ENCODE peak calls at places on chromosome X, in four cellular contexts. B is esophagus muscularis mucosa, J is lower lobe of right lung, N is mucosa of descending colon. A is an unnamed sample.

GRCh38 chrX:107205770-107206696 is at the start of the genes DNAAF6 and NUP62CL:
- DNase-seq in J (peak), B (no peak), N (peak), A (peak)

GRCh38 chrX:72624194-72624593 is 51.6 kb upstream of the HDAC8 start:
- DNase-seq in N (no peak), B (no peak), J (no peak), A (no peak)

GRCh38 chrX:41779058-41779564 is 55.1 kb downstream of the GPR82 start:
- DNase-seq in J (no peak), N (no peak), B (no peak), A (no peak)

GRCh38 chrX:101028562-101028961 is 23.3 kb downstream of the TRMT2B start:
- DNase-seq in J (no peak), B (no peak), N (no peak), A (no peak)

GRCh38 chrX:94288325-94288724 is 614.3 kb downstream of the FAM133A start:
- DNase-seq in J (no peak), B (no peak), N (no peak), A (no peak)

GRCh38 chrX:48971325-48972213 is at the start of gene KCND1:
- DNase-seq in N (peak), B (no peak), J (no peak), A (no peak)

GRCh38 chrX:135086197-135086854 is 34.0 kb downstream of the ETDB start:
- DNase-seq in B (no peak), J (no peak), N (no peak), A (peak)

GRCh38 chrX:47384502-47384901 is 14.1 kb downstream of the ZNF157 start:
- DNase-seq in N (no peak), B (no peak), J (peak), A (peak)

GRCh38 chrX:47623540-47624027 is 3.9 kb upstream of the SYN1 start:
- DNase-seq in J (peak), B (no peak), N (peak), A (peak)

GRCh38 chrX:110665636-110666035 is 130.0 kb downstream of the CHRDL1 start:
- DNase-seq in J (peak), B (no peak), N (no peak), A (peak)

GRCh38 chrX:34382416-34382815 is 250.3 kb upstream of the FAM47A start:
- DNase-seq in N (no peak), B (no peak), J (no peak), A (no peak)

GRCh38 chrX:73068467-73069364 is 10.6 kb downstream of the PABPC1L2A start:
- DNase-seq in B (no peak), N (no peak), J (no peak), A (no peak)

GRCh38 chrX:114582264-114582632 is 1.6 kb upstream of the HTR2C start:
- DNase-seq in N (no peak), B (no peak), J (no peak), A (no peak)

GRCh38 chrX:103687696-103688191 is 1.2 kb upstream of the MORF4L2 start:
- DNase-seq in J (peak), N (no peak), B (no peak), A (peak)

GRCh38 chrX:68428431-68428830 is 4.9 kb downstream of the OPHN1 start:
- DNase-seq in N (no peak), B (no peak), J (no peak), A (no peak)

GRCh38 chrX:153592966-153593688 is 5.8 kb downstream of the CCNQ start:
- DNase-seq in N (no peak), J (peak), B (no peak), A (no peak)

GRCh38 chrX:68851082-68851481 is 22.3 kb downstream of the EFNB1 start:
- DNase-seq in J (no peak), B (no peak), N (no peak), A (no peak)

GRCh38 chrX:129980540-129981206 is 1.8 kb upstream of the BCORL1 start:
- DNase-seq in J (peak), N (peak), B (no peak), A (no peak)

GRCh38 chrX:129981752-129982299 is 609 bp upstream of the BCORL1 start:
- DNase-seq in J (no peak), B (no peak), N (no peak), A (no peak)

GRCh38 chrX:129981207-129981553 is 1.3 kb upstream of the BCORL1 start:
- DNase-seq in N (no peak), J (no peak), B (no peak), A (no peak)

GRCh38 chrX:129979207-129979920 is 3.1 kb upstream of the BCORL1 start:
- DNase-seq in N (peak), J (no peak), B (no peak), A (no peak)

DNA sequence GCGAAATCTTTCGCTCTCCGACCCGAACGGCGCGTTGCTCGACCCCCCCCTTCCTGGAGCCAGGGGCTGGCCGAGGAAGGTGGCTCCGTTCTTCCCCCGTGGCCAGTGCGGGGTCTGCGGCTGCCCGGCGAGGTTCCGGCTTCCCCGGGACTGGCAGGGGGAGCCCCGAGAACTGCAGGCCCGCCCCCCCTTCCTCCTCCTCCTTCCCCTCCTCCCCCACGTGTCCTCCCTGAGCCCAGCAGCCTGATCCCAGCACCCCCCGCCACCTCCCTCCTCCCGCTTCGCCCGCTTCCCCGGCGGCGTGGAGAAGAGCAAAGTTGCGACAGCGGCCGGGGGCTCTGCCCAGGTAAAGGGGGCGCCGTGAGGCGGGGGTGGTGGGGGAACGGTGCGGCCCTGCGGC is 2.4 kb upstream of the BCORL1 start:
- DNase-seq in J (peak), B (no peak), N (peak), A (no peak)
- H3K4me3 ChIP-seq in J (no peak), B (no peak), N (no peak), A (no peak)

GRCh38 chrX:40152173-40152705 is 54.5 kb upstream of the BCOR start:
- DNase-seq in N (peak), J (peak), B (no peak), A (peak)
- H3K4me3 ChIP-seq in N (no peak), J (peak), B (peak), A (peak)

GRCh38 chrX:12970691-12971202 is 4.2 kb upstream of the TMSB4X start:
- DNase-seq in J (no peak), B (no peak), N (no peak), A (no peak)

GRCh38 chrX:12973561-12974216 is 1.2 kb upstream of the TMSB4X start:
- DNase-seq in J (peak), B (no peak), N (peak), A (no peak)

GRCh38 chrX:12971282-12972003 is 3.5 kb upstream of the TMSB4X start:
- DNase-seq in B (no peak), J (peak), N (peak), A (no peak)

GRCh38 chrX:12972867-12973560 is 1.9 kb upstream of the TMSB4X start:
- DNase-seq in B (no peak), J (no peak), N (no peak), A (no peak)

GRCh38 chrX:12972239-12972638 is 2.7 kb upstream of the TMSB4X start:
- DNase-seq in N (no peak), J (no peak), B (no peak), A (no peak)
- H3K4me3 ChIP-seq in N (no peak), J (peak), B (no peak), A (peak)

GRCh38 chrX:116239944-116240391 is 69.4 kb downstream of the AGTR2 start:
- DNase-seq in J (no peak), B (no peak), N (no peak), A (no peak)
- H3K4me3 ChIP-seq in J (no peak), B (no peak), N (no peak), A (no peak)

GRCh38 chrX:132481449-132481848 is 7.4 kb downstream of the MBNL3 start:
- DNase-seq in J (no peak), B (no peak), N (no peak), A (no peak)

GRCh38 chrX:132482632-132483031 is 6.2 kb downstream of the MBNL3 start:
- DNase-seq in B (no peak), J (no peak), N (no peak), A (no peak)

GRCh38 chrX:132483523-132483922 is 5.3 kb downstream of the MBNL3 start:
- DNase-seq in N (no peak), B (no peak), J (no peak), A (no peak)

GRCh38 chrX:132483951-132484350 is 4.9 kb downstream of the MBNL3 start:
- DNase-seq in J (no peak), N (no peak), B (no peak), A (no peak)

DNA sequence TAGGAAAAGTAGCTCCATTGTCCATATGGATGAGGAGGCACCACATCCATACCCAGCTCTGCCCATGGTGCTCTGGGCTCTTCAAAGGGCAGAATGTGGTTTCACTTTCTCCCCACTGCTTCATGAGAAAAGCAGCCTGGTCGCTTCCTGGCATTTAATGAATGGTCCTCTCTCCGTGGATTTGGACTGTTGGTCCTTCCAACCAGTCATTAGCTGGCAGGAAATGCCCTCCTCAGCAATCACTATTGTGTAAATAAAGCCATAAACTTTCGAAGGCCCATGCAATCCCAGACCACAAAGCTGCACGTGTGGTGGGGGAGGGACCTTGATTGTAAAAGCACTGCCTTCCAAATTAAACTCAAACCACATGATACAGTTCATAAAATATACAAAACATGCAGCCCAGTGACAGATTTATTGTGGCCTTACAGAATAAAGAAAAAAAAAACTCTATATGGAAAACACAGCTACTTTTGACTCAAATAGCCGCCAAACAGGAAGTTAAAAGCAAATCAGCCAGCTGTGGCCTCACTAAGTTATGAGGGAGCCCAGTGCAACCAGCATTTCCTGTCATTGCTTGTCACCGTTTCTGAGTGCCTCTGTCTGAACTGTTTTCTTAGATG is 8.1 kb downstream of the MBNL3 start:
- DNase-seq in B (no peak), J (peak), N (no peak), A (peak)
- H3K4me3 ChIP-seq in B (peak), J (peak), N (no peak), A (peak)

GRCh38 chrX:96407501-96407900 is 277.1 kb upstream of the DIAPH2 start:
- DNase-seq in B (no peak), N (no peak), J (no peak), A (no peak)
- H3K4me3 ChIP-seq in B (no peak), N (no peak), J (no peak), A (no peak)

GRCh38 chrX:25175743-25176142 is 160.0 kb upstream of the ARX start:
- DNase-seq in N (no peak), J (no peak), B (no peak), A (no peak)

GRCh38 chrX:25175171-25175570 is 159.4 kb upstream of the ARX start:
- DNase-seq in N (no peak), J (no peak), B (no peak), A (no peak)

GRCh38 chrX:25180242-25180641 is 164.5 kb upstream of the ARX start:
- DNase-seq in J (no peak), B (no peak), N (no peak), A (no peak)

GRCh38 chrX:25178555-25178954 is 162.8 kb upstream of the ARX start:
- DNase-seq in B (no peak), J (no peak), N (no peak), A (no peak)
- H3K4me3 ChIP-seq in B (no peak), J (no peak), N (no peak), A (no peak)

A was measured in Jurkat, Clone E6-1.